ENCODE peak calls at places on chromosomes 16 and 17, in nine cellular contexts. O is SK-N-SH, Q is HCT116, A is neural progenitor cell, J is GM23338, K is MM.1S, G is GM23248, D is OCI-LY7, C is PC-3. V is an unnamed sample.

GRCh38 chr17:54992797-54993639 is 24.5 kb downstream of the STXBP4 start:
- DNase-seq in C (peak; percentile 82), Q (peak; percentile 53), A (peak; percentile 63), D (peak; percentile 75), J (peak; percentile 86), G (peak; percentile 69), O (peak; percentile 59), K (peak; percentile 64), V (peak; percentile 75)

GRCh38 chr17:71793550-71793949 is 327.3 kb upstream of the SOX9 start:
- DNase-seq in D (no peak), Q (no peak), J (no peak), K (no peak), A (no peak), O (no peak), G (peak; percentile 23), C (no peak), V (no peak)

GRCh38 chr17:1203111-1203966 is 23.6 kb upstream of the ABR start:
- DNase-seq in D (peak; percentile 62), C (peak; percentile 56), Q (no peak), O (peak; percentile 100), K (no peak), A (peak; percentile 94), J (peak; percentile 91), G (peak; percentile 92), V (peak; percentile 86)

GRCh38 chr17:77959926-77960521 is 1.5 kb downstream of the TNRC6C start:
- DNase-seq in O (peak; percentile 55), G (no peak), J (peak; percentile 60), C (no peak), A (peak; percentile 53), K (no peak), Q (no peak), D (peak; percentile 35), V (peak; percentile 11)

GRCh38 chr17:7633093-7633492 is 3.2 kb downstream of the SHBG start:
- DNase-seq in O (no peak), K (no peak), Q (no peak), A (no peak), J (peak; percentile 51), D (no peak), G (no peak), C (no peak), V (no peak)

GRCh38 chr16:31700200-31700529 is 172.5 kb downstream of the AHSP start:
- DNase-seq in C (peak; percentile 82), Q (peak; percentile 82), O (peak; percentile 92), G (peak; percentile 76), D (no peak), J (no peak), A (no peak), K (no peak), V (no peak)

GRCh38 chr16:50153648-50154368 is 702 bp downstream of the TENT4B start:
- DNase-seq in C (peak; percentile 3), O (peak; percentile 69), A (peak; percentile 46), K (peak; percentile 28), D (no peak), G (peak; percentile 56), J (peak; percentile 35), Q (no peak), V (no peak)

GRCh38 chr17:80322864-80323263 is 62.2 kb downstream of the RNF213 start:
- DNase-seq in O (no peak), A (no peak), G (no peak), K (no peak), C (no peak), Q (no peak), D (no peak), J (no peak), V (no peak)

GRCh38 chr16:81158964-81159363 is 62.8 kb upstream of the GCSH start:
- DNase-seq in O (no peak), G (no peak), J (no peak), K (no peak), Q (no peak), A (peak; percentile 30), C (no peak), D (no peak), V (no peak)

GRCh38 chr17:66855204-66855603 is 20.3 kb downstream of the CACNG5 start:
- DNase-seq in K (no peak), G (no peak), O (no peak), D (no peak), J (peak; percentile 73), Q (no peak), C (peak; percentile 63), A (peak; percentile 14), V (no peak)
- TF ChIP-seq EZH2phosphoT487 in K (no peak), G (no peak), O (no peak), D (no peak), J (no peak), Q (no peak), C (no peak), A (no peak), V (no peak)

GRCh38 chr16:71426880-71427615 is 14.8 kb downstream of the TLE7 start:
- DNase-seq in A (no peak), K (no peak), Q (no peak), J (no peak), D (no peak), O (no peak), C (no peak), G (no peak), V (no peak)

GRCh38 chr16:71424626-71425025 is 17.2 kb downstream of the TLE7 start:
- DNase-seq in K (no peak), D (no peak), J (no peak), Q (no peak), G (no peak), C (no peak), A (no peak), O (no peak), V (no peak)

GRCh38 chr16:71425746-71426068 is 16.1 kb downstream of the TLE7 start:
- DNase-seq in Q (no peak), K (no peak), J (no peak), A (no peak), O (no peak), D (no peak), G (no peak), C (no peak), V (no peak)

GRCh38 chr16:71428385-71428784 is 13.5 kb downstream of the TLE7 start:
- DNase-seq in O (no peak), Q (no peak), D (no peak), K (no peak), G (no peak), J (no peak), C (no peak), A (no peak), V (no peak)

GRCh38 chr16:71426069-71426879 is 15.6 kb downstream of the TLE7 start:
- DNase-seq in O (peak; percentile 69), K (no peak), A (peak; percentile 88), C (no peak), Q (peak; percentile 95), D (no peak), G (peak; percentile 70), J (peak; percentile 95), V (peak; percentile 81)
- TF ChIP-seq EZH2phosphoT487 in O (no peak), K (no peak), A (no peak), C (no peak), Q (no peak), D (no peak), G (no peak), J (no peak), V (no peak)

GRCh38 chr16:89723279-89724250 is 2.2 kb downstream of the ZNF276 start:
- DNase-seq in Q (no peak), O (peak; percentile 54), A (no peak), D (no peak), C (no peak), K (no peak), J (no peak), G (peak; percentile 40), V (no peak)
- TF ChIP-seq EZH2phosphoT487 in Q (no peak), O (no peak), A (no peak), D (no peak), C (no peak), K (no peak), J (no peak), G (no peak), V (no peak)

GRCh38 chr17:65022137-65022536 is 34.4 kb downstream of the GNA13 start:
- DNase-seq in K (no peak), G (no peak), C (no peak), J (no peak), Q (no peak), D (no peak), O (no peak), A (no peak), V (no peak)

GRCh38 chr17:65022751-65023421 is 33.7 kb downstream of the GNA13 start:
- DNase-seq in A (no peak), C (peak; percentile 97), K (peak; percentile 26), Q (peak; percentile 32), D (no peak), J (no peak), O (no peak), G (peak; percentile 69), V (no peak)

GRCh38 chr17:65018612-65019290 is 37.8 kb downstream of the GNA13 start:
- DNase-seq in J (no peak), D (no peak), G (peak; percentile 20), K (no peak), C (no peak), Q (no peak), O (no peak), A (peak; percentile 9), V (no peak)

GRCh38 chr17:65017375-65017774 is 39.2 kb downstream of the GNA13 start:
- DNase-seq in C (no peak), D (no peak), J (peak; percentile 37), A (peak; percentile 31), O (no peak), G (peak; percentile 25), K (no peak), Q (no peak), V (peak; percentile 30)

GRCh38 chr17:65020284-65020683 is 36.3 kb downstream of the GNA13 start:
- DNase-seq in C (peak; percentile 67), J (no peak), G (peak; percentile 88), K (no peak), A (no peak), O (no peak), Q (no peak), D (no peak), V (peak; percentile 14)
- TF ChIP-seq EZH2phosphoT487 in C (no peak), J (no peak), G (no peak), K (no peak), A (no peak), O (no peak), Q (no peak), D (no peak), V (no peak)

GRCh38 chr17:27984404-27984803 is 58.1 kb upstream of the NLK start:
- DNase-seq in A (no peak), O (no peak), Q (no peak), J (no peak), K (no peak), C (no peak), D (no peak), G (no peak), V (no peak)
- TF ChIP-seq EZH2phosphoT487 in A (no peak), O (no peak), Q (no peak), J (no peak), K (no peak), C (no peak), D (no peak), G (no peak), V (no peak)

GRCh38 chr16:1960665-1961630 is 1.6 kb downstream of the NDUFB10 start:
- DNase-seq in C (peak; percentile 56), O (no peak), D (peak; percentile 69), J (no peak), K (no peak), A (peak; percentile 37), Q (peak; percentile 64), G (peak; percentile 51), V (no peak)
- TF ChIP-seq EZH2phosphoT487 in C (no peak), O (no peak), D (no peak), J (no peak), K (no peak), A (no peak), Q (no peak), G (no peak), V (no peak)